ENCODE peak calls at places on chromosomes 16 and 17, in ten cellular contexts. One of them, this sample, is unnamed.

GRCh38 chr16:67979955-67980678 is at the start of gene DPEP3:
- DNase-seq in CD4-positive, alpha-beta T cell: no peak
- DNase-seq in psoas muscle: no peak
- DNase-seq in heart left ventricle: no peak
- DNase-seq in NB4: no peak
- DNase-seq in uterus: no peak
- DNase-seq in RWPE1: no peak
- DNase-seq in fibroblast of the aortic adventitia: no peak
- DNase-seq in thoracic aorta: no peak
- DNase-seq in AG10803: no peak
- DNase-seq in this sample: no peak

GRCh38 chr16:56493131-56493530 is 26.7 kb downstream of the BBS2 start:
- DNase-seq in thoracic aorta: no peak
- DNase-seq in fibroblast of the aortic adventitia: no peak
- DNase-seq in AG10803: peak; percentile 17
- DNase-seq in RWPE1: no peak
- DNase-seq in heart left ventricle: no peak
- DNase-seq in CD4-positive, alpha-beta T cell: no peak
- DNase-seq in uterus: no peak
- DNase-seq in NB4: no peak
- DNase-seq in psoas muscle: no peak
- DNase-seq in this sample: no peak

GRCh38 chr16:68676113-68676860 is 31.2 kb downstream of the CDH3 start:
- DNase-seq in uterus: no peak
- DNase-seq in AG10803: no peak
- DNase-seq in CD4-positive, alpha-beta T cell: no peak
- DNase-seq in heart left ventricle: no peak
- DNase-seq in RWPE1: no peak
- DNase-seq in thoracic aorta: no peak
- DNase-seq in fibroblast of the aortic adventitia: no peak
- DNase-seq in psoas muscle: no peak
- DNase-seq in NB4: no peak
- DNase-seq in this sample: no peak

GRCh38 chr16:89437991-89438390 is 52.4 kb downstream of the ANKRD11 start:
- DNase-seq in RWPE1: no peak
- DNase-seq in thoracic aorta: no peak
- DNase-seq in heart left ventricle: no peak
- DNase-seq in psoas muscle: no peak
- DNase-seq in NB4: no peak
- DNase-seq in CD4-positive, alpha-beta T cell: no peak
- DNase-seq in uterus: no peak
- DNase-seq in AG10803: no peak
- DNase-seq in fibroblast of the aortic adventitia: no peak
- DNase-seq in this sample: no peak

GRCh38 chr17:43931062-43931571 is 11.2 kb downstream of the PPY start:
- DNase-seq in fibroblast of the aortic adventitia: no peak
- DNase-seq in uterus: no peak
- DNase-seq in heart left ventricle: peak; percentile 6
- DNase-seq in thoracic aorta: no peak
- DNase-seq in AG10803: no peak
- DNase-seq in CD4-positive, alpha-beta T cell: no peak
- DNase-seq in psoas muscle: no peak
- DNase-seq in NB4: no peak
- DNase-seq in RWPE1: no peak
- DNase-seq in this sample: no peak

GRCh38 chr17:38685485-38685884 is 10.7 kb upstream of the EPOP start:
- DNase-seq in RWPE1: no peak
- DNase-seq in AG10803: no peak
- DNase-seq in heart left ventricle: peak; percentile 76
- DNase-seq in uterus: no peak
- DNase-seq in CD4-positive, alpha-beta T cell: no peak
- DNase-seq in NB4: no peak
- DNase-seq in fibroblast of the aortic adventitia: no peak
- DNase-seq in thoracic aorta: no peak
- DNase-seq in psoas muscle: no peak
- DNase-seq in this sample: no peak

GRCh38 chr17:72535346-72535745 is 414.5 kb downstream of the SOX9 start:
- DNase-seq in psoas muscle: no peak
- DNase-seq in thoracic aorta: no peak
- DNase-seq in heart left ventricle: no peak
- DNase-seq in fibroblast of the aortic adventitia: no peak
- DNase-seq in AG10803: no peak
- DNase-seq in NB4: no peak
- DNase-seq in RWPE1: no peak
- DNase-seq in CD4-positive, alpha-beta T cell: no peak
- DNase-seq in uterus: no peak
- DNase-seq in this sample: no peak

GRCh38 chr17:15236281-15237105 is 28.6 kb downstream of the PMP22 start:
- DNase-seq in NB4: peak; percentile 79
- DNase-seq in RWPE1: no peak
- DNase-seq in psoas muscle: no peak
- DNase-seq in CD4-positive, alpha-beta T cell: no peak
- DNase-seq in uterus: no peak
- DNase-seq in AG10803: no peak
- DNase-seq in fibroblast of the aortic adventitia: no peak
- DNase-seq in thoracic aorta: no peak
- DNase-seq in heart left ventricle: no peak
- DNase-seq in this sample: no peak

GRCh38 chr16:56824335-56824734 is 40.7 kb upstream of the SLC12A3 start:
- DNase-seq in heart left ventricle: no peak
- DNase-seq in RWPE1: no peak
- DNase-seq in NB4: peak; percentile 12
- DNase-seq in psoas muscle: no peak
- DNase-seq in CD4-positive, alpha-beta T cell: no peak
- DNase-seq in fibroblast of the aortic adventitia: no peak
- DNase-seq in uterus: no peak
- DNase-seq in AG10803: peak; percentile 33
- DNase-seq in thoracic aorta: no peak
- DNase-seq in this sample: no peak

GRCh38 chr16:81519298-81520150 is 74.9 kb downstream of the CMIP start:
- DNase-seq in fibroblast of the aortic adventitia: no peak
- DNase-seq in AG10803: no peak
- DNase-seq in heart left ventricle: no peak
- DNase-seq in NB4: peak; percentile 44
- DNase-seq in RWPE1: no peak
- DNase-seq in thoracic aorta: no peak
- DNase-seq in uterus: no peak
- DNase-seq in CD4-positive, alpha-beta T cell: no peak
- DNase-seq in psoas muscle: peak; percentile 29
- DNase-seq in this sample: no peak

GRCh38 chr16:5971924-5972323 is 874.3 kb upstream of the EEF2KMT start:
- DNase-seq in fibroblast of the aortic adventitia: no peak
- DNase-seq in uterus: no peak
- DNase-seq in psoas muscle: no peak
- DNase-seq in thoracic aorta: no peak
- DNase-seq in RWPE1: no peak
- DNase-seq in NB4: no peak
- DNase-seq in CD4-positive, alpha-beta T cell: no peak
- DNase-seq in heart left ventricle: no peak
- DNase-seq in AG10803: no peak
- DNase-seq in this sample: no peak

DNA sequence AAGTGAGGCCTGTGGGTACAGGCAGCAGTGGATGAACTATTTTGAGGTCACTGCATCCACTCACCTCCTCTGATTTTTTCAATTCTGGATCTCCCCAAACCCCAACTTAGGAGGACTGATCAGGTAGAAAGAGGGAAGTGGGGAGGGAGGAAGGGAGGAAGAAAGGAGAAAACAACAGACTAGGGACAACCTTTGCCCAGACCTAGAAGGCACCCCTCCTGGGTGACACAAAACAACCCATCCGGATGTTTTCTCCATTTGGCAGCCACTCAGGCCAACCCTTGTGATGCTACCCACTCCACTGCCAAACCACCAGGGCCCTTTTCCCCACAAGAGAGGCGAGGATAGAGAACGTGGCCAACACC is 2.7 kb downstream of the ORMDL3 start:
- DNase-seq in thoracic aorta: no peak
- DNase-seq in NB4: no peak
- DNase-seq in RWPE1: no peak
- DNase-seq in uterus: no peak
- DNase-seq in heart left ventricle: no peak
- DNase-seq in CD4-positive, alpha-beta T cell: no peak
- DNase-seq in psoas muscle: no peak
- DNase-seq in AG10803: no peak
- DNase-seq in fibroblast of the aortic adventitia: no peak
- DNase-seq in this sample: no peak
- TF ChIP-seq CTCF in thoracic aorta: no peak
- TF ChIP-seq CTCF in NB4: no peak
- TF ChIP-seq CTCF in RWPE1: no peak
- TF ChIP-seq CTCF in uterus: no peak
- TF ChIP-seq CTCF in heart left ventricle: no peak
- TF ChIP-seq CTCF in CD4-positive, alpha-beta T cell: no peak
- TF ChIP-seq CTCF in psoas muscle: no peak
- TF ChIP-seq CTCF in AG10803: no peak
- TF ChIP-seq CTCF in fibroblast of the aortic adventitia: no peak
- TF ChIP-seq CTCF in this sample: peak; percentile 0

GRCh38 chr17:74963656-74964055 is 8.9 kb downstream of the HID1 start:
- DNase-seq in NB4: peak; percentile 31
- DNase-seq in thoracic aorta: no peak
- DNase-seq in uterus: no peak
- DNase-seq in fibroblast of the aortic adventitia: no peak
- DNase-seq in RWPE1: no peak
- DNase-seq in AG10803: no peak
- DNase-seq in psoas muscle: no peak
- DNase-seq in heart left ventricle: peak; percentile 26
- DNase-seq in CD4-positive, alpha-beta T cell: no peak
- DNase-seq in this sample: no peak
- TF ChIP-seq CTCF in NB4: no peak
- TF ChIP-seq CTCF in thoracic aorta: no peak
- TF ChIP-seq CTCF in uterus: no peak
- TF ChIP-seq CTCF in fibroblast of the aortic adventitia: no peak
- TF ChIP-seq CTCF in RWPE1: no peak
- TF ChIP-seq CTCF in AG10803: no peak
- TF ChIP-seq CTCF in psoas muscle: no peak
- TF ChIP-seq CTCF in heart left ventricle: no peak
- TF ChIP-seq CTCF in CD4-positive, alpha-beta T cell: no peak
- TF ChIP-seq CTCF in this sample: no peak

DNA sequence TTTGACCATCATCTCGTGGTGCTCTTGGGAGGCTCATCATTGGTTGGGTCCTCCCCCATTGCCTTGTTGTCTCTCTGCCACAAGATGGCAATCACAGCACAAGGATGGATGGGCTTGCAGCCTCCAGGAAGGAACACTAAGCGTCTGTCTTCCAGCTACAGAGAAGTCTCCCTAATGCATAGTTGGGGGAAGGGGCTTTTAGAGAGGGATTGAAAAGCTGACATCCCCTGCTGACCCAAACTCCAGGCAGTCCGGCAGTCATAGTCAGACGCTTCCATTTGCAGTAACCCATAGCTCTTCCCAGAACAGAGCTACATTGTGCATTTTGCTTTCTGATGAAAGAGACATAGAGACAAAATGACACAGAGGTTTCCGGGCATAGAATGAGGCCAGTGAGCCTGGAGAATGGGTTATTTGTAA is 111.4 kb downstream of the UTP18 start:
- DNase-seq in uterus: no peak
- DNase-seq in RWPE1: peak; percentile 68
- DNase-seq in heart left ventricle: no peak
- DNase-seq in thoracic aorta: no peak
- DNase-seq in NB4: peak; percentile 72
- DNase-seq in fibroblast of the aortic adventitia: peak; percentile 27
- DNase-seq in AG10803: peak; percentile 36
- DNase-seq in CD4-positive, alpha-beta T cell: peak; percentile 54
- DNase-seq in psoas muscle: no peak
- DNase-seq in this sample: no peak
- TF ChIP-seq CTCF in uterus: peak; percentile 9
- TF ChIP-seq CTCF in RWPE1: peak; percentile 39
- TF ChIP-seq CTCF in heart left ventricle: peak; percentile 9
- TF ChIP-seq CTCF in thoracic aorta: no peak
- TF ChIP-seq CTCF in NB4: peak; percentile 60
- TF ChIP-seq CTCF in fibroblast of the aortic adventitia: peak; percentile 43
- TF ChIP-seq CTCF in AG10803: peak; percentile 59
- TF ChIP-seq CTCF in CD4-positive, alpha-beta T cell: peak; percentile 61
- TF ChIP-seq CTCF in psoas muscle: peak; percentile 39
- TF ChIP-seq CTCF in this sample: peak; percentile 64

DNA sequence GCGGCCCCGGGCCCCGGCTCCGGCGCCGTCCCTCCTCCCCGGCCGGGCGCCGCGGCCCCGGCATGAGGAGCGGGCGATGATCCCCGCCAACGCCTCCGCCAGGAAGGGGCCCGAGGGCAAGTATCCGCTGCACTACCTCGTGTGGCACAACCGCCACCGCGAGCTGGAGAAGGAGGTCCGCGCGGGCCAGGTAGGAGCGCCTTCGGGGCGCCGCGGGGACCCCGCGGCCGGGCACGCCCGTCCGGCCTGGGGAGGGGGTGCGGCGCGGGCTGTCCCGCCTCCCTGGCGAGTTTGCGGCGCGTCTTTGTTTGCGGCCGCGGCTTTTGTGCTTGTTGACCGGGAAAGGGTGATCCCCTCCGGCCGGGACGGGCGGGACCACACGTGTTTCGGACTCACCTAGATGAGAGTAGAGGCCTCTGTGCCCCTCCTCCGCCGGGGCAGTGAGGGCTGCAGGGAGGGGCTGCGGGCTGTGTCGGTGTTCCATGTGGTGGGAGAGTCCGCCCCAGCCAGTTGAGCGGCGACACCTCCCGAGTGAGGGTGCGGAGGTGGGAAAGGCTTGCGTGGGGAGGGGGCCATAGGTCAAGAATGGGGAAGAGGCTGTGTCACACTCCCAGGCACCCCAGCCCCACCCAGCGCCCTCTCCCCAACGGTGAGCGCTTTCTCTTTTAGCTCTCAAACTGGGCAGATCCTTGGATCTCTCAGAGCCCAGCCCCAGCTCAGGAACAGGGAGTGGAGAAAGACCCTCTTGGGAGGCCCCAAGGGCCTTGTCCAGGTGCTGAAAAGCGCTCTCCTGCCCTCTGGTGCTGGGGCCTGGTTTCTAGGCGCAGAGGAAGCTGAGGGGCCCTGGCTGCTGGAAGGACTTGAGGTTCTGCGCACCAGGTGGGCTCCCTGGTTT is 861 bp downstream of the ANKRD13B start:
- DNase-seq in fibroblast of the aortic adventitia: no peak
- DNase-seq in thoracic aorta: no peak
- DNase-seq in NB4: peak; percentile 66
- DNase-seq in CD4-positive, alpha-beta T cell: no peak
- DNase-seq in AG10803: no peak
- DNase-seq in heart left ventricle: peak; percentile 63
- DNase-seq in psoas muscle: no peak
- DNase-seq in RWPE1: peak; percentile 28
- DNase-seq in uterus: peak; percentile 26
- DNase-seq in this sample: no peak
- TF ChIP-seq CTCF in fibroblast of the aortic adventitia: peak; percentile 21
- TF ChIP-seq CTCF in thoracic aorta: no peak
- TF ChIP-seq CTCF in NB4: peak; percentile 24
- TF ChIP-seq CTCF in CD4-positive, alpha-beta T cell: peak; percentile 15
- TF ChIP-seq CTCF in AG10803: peak; percentile 24
- TF ChIP-seq CTCF in heart left ventricle: no peak
- TF ChIP-seq CTCF in psoas muscle: peak; percentile 21
- TF ChIP-seq CTCF in RWPE1: peak; percentile 40
- TF ChIP-seq CTCF in uterus: no peak
- TF ChIP-seq CTCF in this sample: peak; percentile 27

DNA sequence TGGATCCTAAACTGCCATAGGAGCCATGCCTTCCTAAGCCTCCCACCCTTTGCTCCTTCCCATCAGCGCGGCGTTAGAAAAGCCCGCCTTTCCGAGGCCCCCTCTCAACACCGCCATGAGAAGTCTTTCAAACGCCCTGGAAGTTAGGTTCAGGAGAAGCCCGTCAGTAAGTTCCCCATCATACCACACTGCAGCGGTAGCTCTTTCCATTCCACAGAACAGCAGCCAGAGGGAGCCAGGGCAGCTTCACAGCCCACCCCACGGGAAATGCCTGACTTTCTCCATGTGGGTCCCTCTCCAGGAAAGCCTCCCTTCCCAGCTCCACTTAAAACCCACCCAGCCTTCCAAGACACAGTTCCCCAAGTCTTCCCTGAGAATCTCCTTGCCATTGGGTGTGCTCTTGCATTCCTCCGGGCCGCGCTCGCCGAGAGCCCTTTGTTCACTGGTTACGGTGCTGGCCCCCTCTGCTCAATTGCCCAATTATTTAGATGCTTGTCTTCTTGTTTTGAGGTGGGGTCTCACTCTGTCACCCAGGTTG is 28.7 kb downstream of the KIAA0513 start:
- DNase-seq in NB4: peak; percentile 54
- DNase-seq in thoracic aorta: no peak
- DNase-seq in heart left ventricle: no peak
- DNase-seq in fibroblast of the aortic adventitia: peak; percentile 43
- DNase-seq in AG10803: peak; percentile 38
- DNase-seq in CD4-positive, alpha-beta T cell: no peak
- DNase-seq in uterus: peak; percentile 28
- DNase-seq in RWPE1: no peak
- DNase-seq in psoas muscle: no peak
- DNase-seq in this sample: no peak
- TF ChIP-seq CTCF in NB4: peak; percentile 48
- TF ChIP-seq CTCF in thoracic aorta: peak; percentile 10
- TF ChIP-seq CTCF in heart left ventricle: peak; percentile 27
- TF ChIP-seq CTCF in fibroblast of the aortic adventitia: peak; percentile 53
- TF ChIP-seq CTCF in AG10803: peak; percentile 62
- TF ChIP-seq CTCF in CD4-positive, alpha-beta T cell: peak; percentile 19
- TF ChIP-seq CTCF in uterus: no peak
- TF ChIP-seq CTCF in RWPE1: no peak
- TF ChIP-seq CTCF in psoas muscle: no peak
- TF ChIP-seq CTCF in this sample: peak; percentile 41

This sample was measured in osteocyte.